ENCODE peak calls at places on chromosomes 6 and 20, in ten cellular contexts. One of them, this sample, is unnamed. For H3K4me1 and H3K9me3, the result is how much of the 10 kb centered on the place peaks cover.

GRCh38 chr6:79984261-79984660 is 20.2 kb upstream of the TTK start:
- DNase-seq in ovary: no peak
- DNase-seq in GM23248: peak
- DNase-seq in upper lobe of left lung: no peak
- DNase-seq in cardiac muscle cell: no peak
- DNase-seq in Peyer's patch: no peak
- DNase-seq in endodermal cell: peak
- DNase-seq in lower lobe of right lung: no peak
- DNase-seq in lung: no peak
- DNase-seq in CD8-positive, alpha-beta T cell: no peak
- DNase-seq in this sample: no peak

GRCh38 chr6:53647437-53648094 is 18.0 kb downstream of the KLHL31 start:
- DNase-seq in ovary: no peak
- DNase-seq in GM23248: peak
- DNase-seq in upper lobe of left lung: no peak
- DNase-seq in cardiac muscle cell: no peak
- DNase-seq in Peyer's patch: peak
- DNase-seq in endodermal cell: no peak
- DNase-seq in lower lobe of right lung: no peak
- DNase-seq in lung: no peak
- DNase-seq in CD8-positive, alpha-beta T cell: peak
- DNase-seq in this sample: peak

GRCh38 chr6:29678114-29678513 is 2.8 kb downstream of the ZFP57 start:
- DNase-seq in ovary: no peak
- DNase-seq in GM23248: no peak
- DNase-seq in upper lobe of left lung: no peak
- DNase-seq in cardiac muscle cell: no peak
- DNase-seq in Peyer's patch: no peak
- DNase-seq in endodermal cell: no peak
- DNase-seq in lower lobe of right lung: no peak
- DNase-seq in lung: no peak
- DNase-seq in CD8-positive, alpha-beta T cell: no peak
- DNase-seq in this sample: no peak

GRCh38 chr6:87164004-87164403 is 8.6 kb downstream of the ZNF292 start:
- DNase-seq in ovary: no peak
- DNase-seq in GM23248: no peak
- DNase-seq in upper lobe of left lung: no peak
- DNase-seq in cardiac muscle cell: no peak
- DNase-seq in Peyer's patch: no peak
- DNase-seq in endodermal cell: no peak
- DNase-seq in lower lobe of right lung: no peak
- DNase-seq in lung: no peak
- DNase-seq in CD8-positive, alpha-beta T cell: no peak
- DNase-seq in this sample: no peak

GRCh38 chr6:134722996-134723871 is 226.7 kb downstream of the ALDH8A1 start:
- DNase-seq in ovary: no peak
- DNase-seq in GM23248: peak
- DNase-seq in upper lobe of left lung: no peak
- DNase-seq in cardiac muscle cell: no peak
- DNase-seq in Peyer's patch: no peak
- DNase-seq in endodermal cell: no peak
- DNase-seq in lower lobe of right lung: no peak
- DNase-seq in lung: no peak
- DNase-seq in CD8-positive, alpha-beta T cell: no peak
- DNase-seq in this sample: no peak

GRCh38 chr6:147765541-147765940 is 257.1 kb downstream of the SAMD5 start:
- DNase-seq in ovary: no peak
- DNase-seq in GM23248: no peak
- DNase-seq in upper lobe of left lung: no peak
- DNase-seq in cardiac muscle cell: no peak
- DNase-seq in Peyer's patch: no peak
- DNase-seq in endodermal cell: no peak
- DNase-seq in lower lobe of right lung: no peak
- DNase-seq in lung: no peak
- DNase-seq in CD8-positive, alpha-beta T cell: no peak
- DNase-seq in this sample: no peak

GRCh38 chr20:35091808-35092523 is 641 bp downstream of the TRPC4AP start:
- DNase-seq in ovary: no peak
- DNase-seq in GM23248: peak
- DNase-seq in upper lobe of left lung: no peak
- DNase-seq in cardiac muscle cell: peak
- DNase-seq in Peyer's patch: no peak
- DNase-seq in endodermal cell: no peak
- DNase-seq in lower lobe of right lung: no peak
- DNase-seq in lung: no peak
- DNase-seq in CD8-positive, alpha-beta T cell: no peak
- DNase-seq in this sample: peak

GRCh38 chr20:37075932-37076685 is 19.7 kb downstream of the RBL1 start:
- DNase-seq in ovary: no peak
- DNase-seq in GM23248: no peak
- DNase-seq in upper lobe of left lung: no peak
- DNase-seq in cardiac muscle cell: no peak
- DNase-seq in Peyer's patch: no peak
- DNase-seq in endodermal cell: no peak
- DNase-seq in lower lobe of right lung: no peak
- DNase-seq in lung: no peak
- DNase-seq in CD8-positive, alpha-beta T cell: no peak
- DNase-seq in this sample: no peak

GRCh38 chr6:126293891-126294524 is 45.9 kb upstream of the CENPW start:
- DNase-seq in ovary: no peak
- DNase-seq in GM23248: peak
- DNase-seq in upper lobe of left lung: no peak
- DNase-seq in cardiac muscle cell: no peak
- DNase-seq in Peyer's patch: no peak
- DNase-seq in endodermal cell: no peak
- DNase-seq in lower lobe of right lung: no peak
- DNase-seq in lung: no peak
- DNase-seq in CD8-positive, alpha-beta T cell: no peak
- DNase-seq in this sample: no peak

GRCh38 chr6:119204744-119205143 is 126.3 kb upstream of the FAM184A start:
- DNase-seq in ovary: no peak
- DNase-seq in GM23248: no peak
- DNase-seq in upper lobe of left lung: no peak
- DNase-seq in cardiac muscle cell: no peak
- DNase-seq in Peyer's patch: no peak
- DNase-seq in endodermal cell: no peak
- DNase-seq in lower lobe of right lung: no peak
- DNase-seq in lung: no peak
- DNase-seq in CD8-positive, alpha-beta T cell: no peak
- DNase-seq in this sample: no peak

GRCh38 chr6:14762077-14762476 is 483.8 kb upstream of the JARID2 start:
- DNase-seq in ovary: no peak
- DNase-seq in GM23248: no peak
- DNase-seq in upper lobe of left lung: no peak
- DNase-seq in cardiac muscle cell: no peak
- DNase-seq in Peyer's patch: no peak
- DNase-seq in endodermal cell: no peak
- DNase-seq in lower lobe of right lung: no peak
- DNase-seq in lung: no peak
- DNase-seq in CD8-positive, alpha-beta T cell: no peak
- DNase-seq in this sample: no peak

DNA sequence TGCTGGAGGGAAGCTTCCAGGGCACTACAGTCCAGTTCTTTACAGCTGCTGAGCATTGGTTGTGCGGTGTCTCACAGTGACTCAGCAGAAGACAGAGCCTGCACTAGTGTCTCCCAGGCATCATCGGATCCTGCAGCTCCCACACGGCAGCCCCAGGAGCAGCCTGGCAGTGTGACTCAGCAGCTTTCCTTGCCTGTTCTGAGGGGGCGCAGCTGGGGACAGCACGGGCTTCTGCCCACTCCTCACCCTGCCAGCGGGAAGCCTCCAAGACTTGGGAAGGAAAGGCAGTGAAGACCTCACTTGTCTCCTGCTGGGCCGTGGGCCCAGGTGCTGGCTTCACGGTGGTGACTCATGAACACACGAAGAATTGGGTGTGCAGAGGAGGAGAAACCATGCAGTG is 165.4 kb downstream of the SYNDIG1 start:
- DNase-seq in ovary: no peak
- DNase-seq in GM23248: peak
- DNase-seq in upper lobe of left lung: peak
- DNase-seq in cardiac muscle cell: peak
- DNase-seq in Peyer's patch: no peak
- DNase-seq in endodermal cell: peak
- DNase-seq in lower lobe of right lung: no peak
- DNase-seq in lung: no peak
- DNase-seq in CD8-positive, alpha-beta T cell: no peak
- DNase-seq in this sample: peak
- H3K4me1 ChIP-seq in ovary: under half
- H3K4me1 ChIP-seq in GM23248: under half
- H3K4me1 ChIP-seq in upper lobe of left lung: under half
- H3K4me1 ChIP-seq in cardiac muscle cell: under half
- H3K4me1 ChIP-seq in Peyer's patch: under half
- H3K4me1 ChIP-seq in endodermal cell: under half
- H3K4me1 ChIP-seq in lower lobe of right lung: under half
- H3K4me1 ChIP-seq in lung: under half
- H3K4me1 ChIP-seq in CD8-positive, alpha-beta T cell: under half
- H3K4me1 ChIP-seq in this sample: under half

GRCh38 chr6:30861257-30862048 is 22.9 kb upstream of the DDR1 start:
- DNase-seq in ovary: no peak
- DNase-seq in GM23248: no peak
- DNase-seq in upper lobe of left lung: no peak
- DNase-seq in cardiac muscle cell: no peak
- DNase-seq in Peyer's patch: no peak
- DNase-seq in endodermal cell: no peak
- DNase-seq in lower lobe of right lung: no peak
- DNase-seq in lung: no peak
- DNase-seq in CD8-positive, alpha-beta T cell: no peak
- DNase-seq in this sample: no peak

GRCh38 chr6:30855429-30856069 is 28.8 kb upstream of the DDR1 start:
- DNase-seq in ovary: no peak
- DNase-seq in GM23248: no peak
- DNase-seq in upper lobe of left lung: no peak
- DNase-seq in cardiac muscle cell: no peak
- DNase-seq in Peyer's patch: no peak
- DNase-seq in endodermal cell: no peak
- DNase-seq in lower lobe of right lung: no peak
- DNase-seq in lung: no peak
- DNase-seq in CD8-positive, alpha-beta T cell: no peak
- DNase-seq in this sample: no peak

GRCh38 chr6:30854641-30855040 is 29.7 kb upstream of the DDR1 start:
- DNase-seq in ovary: no peak
- DNase-seq in GM23248: no peak
- DNase-seq in upper lobe of left lung: no peak
- DNase-seq in cardiac muscle cell: no peak
- DNase-seq in Peyer's patch: no peak
- DNase-seq in endodermal cell: no peak
- DNase-seq in lower lobe of right lung: no peak
- DNase-seq in lung: no peak
- DNase-seq in CD8-positive, alpha-beta T cell: no peak
- DNase-seq in this sample: no peak

GRCh38 chr6:30862156-30862875 is 22.0 kb upstream of the DDR1 start:
- DNase-seq in ovary: no peak
- DNase-seq in GM23248: no peak
- DNase-seq in upper lobe of left lung: no peak
- DNase-seq in cardiac muscle cell: no peak
- DNase-seq in Peyer's patch: no peak
- DNase-seq in endodermal cell: no peak
- DNase-seq in lower lobe of right lung: no peak
- DNase-seq in lung: no peak
- DNase-seq in CD8-positive, alpha-beta T cell: no peak
- DNase-seq in this sample: no peak

DNA sequence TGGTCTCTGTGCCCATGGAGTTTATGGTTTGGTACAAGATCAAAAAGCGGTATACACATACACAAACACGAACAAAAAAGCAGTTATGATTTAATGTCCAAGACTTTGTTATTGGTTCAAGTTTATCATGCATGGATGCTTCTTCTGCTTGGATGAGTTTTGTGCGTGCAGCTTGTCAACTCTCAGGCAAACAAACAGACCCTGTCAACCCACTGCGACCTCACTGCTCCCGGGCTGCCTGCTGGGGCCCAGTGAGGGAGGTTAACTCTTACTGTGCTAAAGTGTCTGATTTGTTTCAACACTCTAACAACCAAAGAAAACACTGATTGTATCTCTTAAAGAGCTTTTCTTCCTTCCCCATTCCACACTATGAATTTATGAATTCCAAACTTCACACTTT is 26.8 kb upstream of the DDR1 start:
- DNase-seq in ovary: no peak
- DNase-seq in GM23248: no peak
- DNase-seq in upper lobe of left lung: no peak
- DNase-seq in cardiac muscle cell: no peak
- DNase-seq in Peyer's patch: no peak
- DNase-seq in endodermal cell: no peak
- DNase-seq in lower lobe of right lung: no peak
- DNase-seq in lung: no peak
- DNase-seq in CD8-positive, alpha-beta T cell: no peak
- DNase-seq in this sample: no peak
- H3K9me3 ChIP-seq in ovary: under half
- H3K9me3 ChIP-seq in GM23248: under half
- H3K9me3 ChIP-seq in upper lobe of left lung: under half
- H3K9me3 ChIP-seq in cardiac muscle cell: under half
- H3K9me3 ChIP-seq in Peyer's patch: under half
- H3K9me3 ChIP-seq in endodermal cell: under half
- H3K9me3 ChIP-seq in lower lobe of right lung: under half
- H3K9me3 ChIP-seq in lung: under half
- H3K9me3 ChIP-seq in CD8-positive, alpha-beta T cell: under half
- H3K9me3 ChIP-seq in this sample: under half

DNA sequence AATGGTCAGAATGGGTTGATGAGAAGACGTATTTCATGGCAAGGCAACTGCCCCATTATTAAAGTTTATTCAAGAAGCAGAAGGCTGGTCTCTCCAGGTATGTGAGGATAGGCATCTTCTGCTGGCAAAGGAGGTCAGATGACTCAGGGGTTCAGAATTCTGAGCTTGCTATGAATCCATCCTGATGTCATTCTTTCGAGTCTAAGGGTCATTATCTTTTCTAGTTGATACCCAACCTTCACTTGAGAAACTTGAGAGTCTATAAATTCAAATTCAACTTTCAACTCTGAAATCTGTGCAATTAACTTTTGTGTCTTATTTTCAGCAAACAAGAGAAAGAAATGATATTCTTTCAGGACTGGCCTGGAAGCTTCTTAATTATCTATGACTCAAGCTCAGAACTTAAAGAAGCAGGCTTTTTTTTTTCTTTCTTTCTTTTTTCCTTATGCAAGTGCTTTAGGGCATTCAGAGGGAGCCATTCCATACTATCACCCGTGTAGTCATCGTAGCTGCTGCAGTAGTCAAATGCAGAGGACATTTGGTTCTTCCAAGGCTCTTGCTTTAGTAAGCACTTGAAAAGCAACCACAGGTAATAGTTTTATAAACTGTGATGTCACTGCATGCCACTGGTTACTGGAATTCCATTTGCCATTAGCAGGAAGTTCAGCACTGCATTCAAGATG is 93.1 kb downstream of the ADTRP start:
- DNase-seq in ovary: no peak
- DNase-seq in GM23248: peak
- DNase-seq in upper lobe of left lung: no peak
- DNase-seq in cardiac muscle cell: no peak
- DNase-seq in Peyer's patch: no peak
- DNase-seq in endodermal cell: no peak
- DNase-seq in lower lobe of right lung: no peak
- DNase-seq in lung: no peak
- DNase-seq in CD8-positive, alpha-beta T cell: no peak
- DNase-seq in this sample: peak
- H3K4me3 ChIP-seq in ovary: no peak
- H3K4me3 ChIP-seq in GM23248: no peak
- H3K4me3 ChIP-seq in upper lobe of left lung: no peak
- H3K4me3 ChIP-seq in cardiac muscle cell: no peak
- H3K4me3 ChIP-seq in Peyer's patch: no peak
- H3K4me3 ChIP-seq in endodermal cell: no peak
- H3K4me3 ChIP-seq in lower lobe of right lung: no peak
- H3K4me3 ChIP-seq in lung: no peak
- H3K4me3 ChIP-seq in CD8-positive, alpha-beta T cell: no peak
- H3K4me3 ChIP-seq in this sample: no peak

GRCh38 chr20:57111028-57111373 is 155.4 kb downstream of the BMP7 start:
- DNase-seq in ovary: no peak
- DNase-seq in GM23248: no peak
- DNase-seq in upper lobe of left lung: no peak
- DNase-seq in cardiac muscle cell: no peak
- DNase-seq in Peyer's patch: no peak
- DNase-seq in endodermal cell: no peak
- DNase-seq in lower lobe of right lung: no peak
- DNase-seq in lung: no peak
- DNase-seq in CD8-positive, alpha-beta T cell: no peak
- DNase-seq in this sample: no peak
- H3K4me1 ChIP-seq in ovary: under half
- H3K4me1 ChIP-seq in GM23248: under half
- H3K4me1 ChIP-seq in upper lobe of left lung: under half
- H3K4me1 ChIP-seq in cardiac muscle cell: under half
- H3K4me1 ChIP-seq in Peyer's patch: under half
- H3K4me1 ChIP-seq in endodermal cell: under half
- H3K4me1 ChIP-seq in lower lobe of right lung: under half
- H3K4me1 ChIP-seq in lung: under half
- H3K4me1 ChIP-seq in CD8-positive, alpha-beta T cell: under half
- H3K4me1 ChIP-seq in this sample: under half

This sample was measured in SJSA1.